ENCODE peak calls at places on chromosomes 1 and 21, in ten cellular contexts. G is IMR-90; N is cardiac fibroblast; V is ELF-1; E is OCI-M1; L is EL; M is central memory CD8-positive, alpha-beta T cell; Y is PC-9; B is T-helper 22 cell; A is fibroblast of gingiva. Q is an unnamed sample.

GRCh38 chr1:108000620-108001105 is 35.7 kb upstream of the VAV3 start:
- DNase-seq in B (no peak), L (peak), N (peak), M (no peak), G (peak), Y (peak), V (no peak), E (no peak), A (peak), Q (no peak)

GRCh38 chr1:201014816-201015200 is 8.7 kb downstream of the KIF21B start:
- DNase-seq in A (no peak), B (no peak), L (no peak), V (no peak), N (no peak), Y (no peak), G (no peak), M (no peak), E (peak), Q (peak)

GRCh38 chr1:161885013-161885412 is 118.9 kb downstream of the ATF6 start:
- DNase-seq in L (peak), V (no peak), E (no peak), B (no peak), M (no peak), G (peak), Y (no peak), A (peak), N (peak), Q (peak)

GRCh38 chr1:32647308-32648134 is 2.8 kb downstream of the ZBTB8OS start:
- DNase-seq in L (no peak), M (no peak), A (peak), N (no peak), Y (no peak), E (no peak), B (no peak), G (no peak), V (no peak), Q (no peak)

GRCh38 chr1:103424645-103425044 is 100.9 kb upstream of the RNPC3 start:
- DNase-seq in V (no peak), L (no peak), Y (no peak), G (no peak), N (no peak), A (no peak), M (no peak), B (no peak), E (no peak), Q (no peak)

GRCh38 chr1:13825033-13825432 is 125.0 kb downstream of the PRDM2 start:
- DNase-seq in L (no peak), A (no peak), M (no peak), N (no peak), Y (no peak), B (no peak), V (no peak), G (peak), E (no peak), Q (no peak)

GRCh38 chr1:161919229-161919628 is 104.4 kb downstream of the OLFML2B start:
- DNase-seq in B (no peak), M (no peak), G (no peak), V (no peak), Y (no peak), N (no peak), L (no peak), E (no peak), A (no peak), Q (no peak)

GRCh38 chr1:186496452-186496851 is 35.5 kb upstream of the PDC start:
- DNase-seq in A (no peak), E (no peak), N (no peak), M (no peak), V (no peak), L (no peak), B (no peak), G (no peak), Y (no peak), Q (no peak)

GRCh38 chr1:117367769-117368059 is 465 bp downstream of the MAN1A2 start:
- DNase-seq in N (no peak), B (no peak), L (no peak), E (peak), V (no peak), A (no peak), G (peak), M (no peak), Y (no peak), Q (no peak)

GRCh38 chr1:212973426-212973825 is 23.1 kb downstream of the VASH2 start:
- DNase-seq in G (no peak), A (no peak), L (no peak), Y (no peak), B (no peak), V (no peak), M (no peak), N (no peak), E (no peak), Q (no peak)

GRCh38 chr1:225458222-225458631 is 30.4 kb upstream of the LBR start:
- DNase-seq in B (no peak), E (no peak), M (no peak), Y (no peak), A (no peak), L (peak), N (peak), G (peak), V (no peak), Q (peak)

GRCh38 chr1:169212088-169212487 is 105.6 kb downstream of the ATP1B1 start:
- DNase-seq in A (no peak), B (no peak), N (no peak), G (no peak), V (no peak), E (no peak), Y (no peak), M (no peak), L (no peak), Q (no peak)

GRCh38 chr21:16908087-16908486 is 604.8 kb upstream of the CXADR start:
- DNase-seq in V (no peak), M (no peak), E (no peak), L (no peak), B (no peak), G (no peak), Y (peak), A (peak), N (peak), Q (no peak)

GRCh38 chr1:153356392-153357075 is 1.1 kb upstream of the S100A9 start:
- DNase-seq in N (no peak), Y (no peak), M (no peak), L (no peak), G (no peak), E (no peak), B (no peak), A (no peak), V (no peak), Q (no peak)

GRCh38 chr1:10980841-10981727 is 31.4 kb upstream of the TARDBP start:
- DNase-seq in M (no peak), E (no peak), A (peak), Y (no peak), L (peak), B (no peak), G (no peak), N (peak), V (no peak), Q (no peak)

GRCh38 chr1:72892461-72892860 is 610.1 kb upstream of the NEGR1 start:
- DNase-seq in N (peak), A (peak), M (no peak), Y (no peak), G (no peak), L (peak), E (no peak), B (no peak), V (no peak), Q (no peak)

GRCh38 chr1:118960567-118961136 is 27.5 kb downstream of the TBX15 start:
- DNase-seq in E (peak), Y (no peak), L (peak), B (no peak), V (peak), M (no peak), N (peak), G (no peak), A (peak), Q (no peak)

GRCh38 chr1:25065246-25066238 is 135.5 kb upstream of the RUNX3 start:
- DNase-seq in L (peak), A (peak), N (no peak), Y (no peak), M (peak), B (no peak), G (peak), E (peak), V (peak), Q (no peak)

GRCh38 chr1:212192261-212192998 is 92.8 kb upstream of the PPP2R5A start:
- DNase-seq in N (no peak), V (no peak), A (no peak), Y (no peak), M (no peak), L (no peak), B (no peak), E (no peak), G (no peak), Q (no peak)

GRCh38 chr1:52142220-52143153 is 598 bp downstream of the ZFYVE9 start:
- DNase-seq in B (peak), E (peak), V (peak), A (peak), G (peak), L (peak), Y (peak), M (no peak), N (peak), Q (peak)

GRCh38 chr1:56414728-56415224 is 164.6 kb downstream of the PLPP3 start:
- DNase-seq in B (no peak), V (no peak), A (no peak), Y (peak), G (no peak), N (no peak), M (no peak), E (no peak), L (no peak), Q (no peak)

GRCh38 chr1:227428803-227429202 is 110.5 kb upstream of the CDC42BPA start:
- DNase-seq in E (no peak), Y (peak), L (peak), M (no peak), V (no peak), B (no peak), A (no peak), N (peak), G (peak), Q (no peak)